ENCODE peak calls at places on chromosomes 12 and 14, in four cellular contexts. W, F, N and H are unnamed samples.

GRCh38 chr14:104297313-104297704 is 158.9 kb downstream of the KIF26A start:
- DNase-seq in N (no peak), F (peak), W (peak), H (peak)

GRCh38 chr12:105330938-105331804 is 680 bp downstream of the C12orf75 start:
- DNase-seq in W (no peak), N (no peak), F (no peak), H (no peak)

GRCh38 chr14:54098536-54098935 is 141.9 kb upstream of the BMP4 start:
- DNase-seq in W (no peak), F (no peak), N (no peak), H (no peak)

GRCh38 chr12:21615441-21615840 is 10.8 kb upstream of the GYS2 start:
- DNase-seq in N (peak), F (no peak), W (no peak), H (no peak)

GRCh38 chr12:110996415-110996814 is 76.0 kb upstream of the MYL2 start:
- DNase-seq in F (no peak), N (no peak), W (no peak), H (no peak)

GRCh38 chr12:125272252-125272980 is 207.2 kb downstream of the AACS start:
- DNase-seq in W (no peak), F (no peak), N (no peak), H (no peak)

GRCh38 chr12:56374726-56375597 is 12.3 kb upstream of the APOF start:
- DNase-seq in N (no peak), F (no peak), W (no peak), H (no peak)

GRCh38 chr12:79086546-79086945 is 222.0 kb downstream of the SYT1 start:
- DNase-seq in N (no peak), W (no peak), F (no peak), H (no peak)

GRCh38 chr14:24269910-24270536 is 1.4 kb downstream of the RABGGTA start:
- DNase-seq in N (no peak), W (no peak), F (no peak), H (no peak)

GRCh38 chr12:69467400-69467799 is 2.8 kb upstream of the FRS2 start:
- DNase-seq in W (no peak), N (no peak), F (no peak), H (no peak)

GRCh38 chr14:105999361-106000028 is 473.1 kb downstream of the TMEM121 start:
- DNase-seq in F (peak), W (peak), N (no peak), H (peak)

GRCh38 chr14:77407158-77407557 is 16.2 kb downstream of the NOXRED1 start:
- DNase-seq in F (no peak), W (no peak), N (no peak), H (no peak)

GRCh38 chr12:56632701-56633464 is 2.8 kb upstream of the BAZ2A start:
- DNase-seq in F (no peak), W (no peak), N (no peak), H (no peak)

GRCh38 chr12:123513805-123514204 is 19.7 kb downstream of the RILPL1 start:
- DNase-seq in N (no peak), W (no peak), F (no peak), H (no peak)

GRCh38 chr12:77401480-77402105 is 336.2 kb upstream of the E2F7 start:
- DNase-seq in F (no peak), N (no peak), W (no peak), H (no peak)

GRCh38 chr12:11906284-11906935 is 164.3 kb upstream of the BCL2L14 start:
- DNase-seq in N (peak), F (no peak), W (no peak), H (no peak)

GRCh38 chr12:31620311-31620710 is 29.4 kb upstream of the DENND5B start:
- DNase-seq in W (no peak), N (no peak), F (no peak), H (no peak)

GRCh38 chr12:21813751-21814150 is 39.2 kb upstream of the KCNJ8 start:
- DNase-seq in W (no peak), F (no peak), N (no peak), H (no peak)

GRCh38 chr14:97995038-97995437 is 1197.9 kb downstream of the VRK1 start:
- DNase-seq in N (no peak), F (no peak), W (no peak), H (no peak)

GRCh38 chr12:6688543-6688999 is 604 bp downstream of the ZNF384 start:
- DNase-seq in N (no peak), W (no peak), F (no peak), H (peak)

GRCh38 chr12:84912191-84913142 is at the start of gene SLC6A15:
- DNase-seq in W (peak), N (peak), F (peak), H (peak)

GRCh38 chr14:21868442-21869046 is 194.9 kb upstream of the OR4E1 start:
- DNase-seq in W (no peak), N (no peak), F (no peak), H (no peak)

GRCh38 chr14:68476965-68477455 is 315.9 kb downstream of the ZFP36L1 start:
- DNase-seq in F (no peak), N (no peak), W (no peak), H (no peak)

GRCh38 chr12:40837891-40838424 is 145.7 kb downstream of the CNTN1 start:
- DNase-seq in N (no peak), W (no peak), F (no peak), H (no peak)

GRCh38 chr14:72401632-72402428 is 469.6 kb downstream of the RGS6 start:
- DNase-seq in W (no peak), N (no peak), F (no peak), H (no peak)

GRCh38 chr14:100015251-100015655 is 50.0 kb upstream of the EVL start:
- DNase-seq in F (no peak), W (no peak), N (no peak), H (no peak)

GRCh38 chr14:87628129-87628528 is 364.9 kb downstream of the GALC start:
- DNase-seq in W (no peak), N (peak), F (no peak), H (no peak)

GRCh38 chr12:122834229-122834920 is 882 bp upstream of the HIP1R start:
- DNase-seq in N (no peak), W (no peak), F (no peak), H (peak)

GRCh38 chr12:16130359-16130758 is 147.1 kb downstream of the SLC15A5 start:
- DNase-seq in W (no peak), N (no peak), F (no peak), H (no peak)